ENCODE peak calls at places on chromosomes 5 and 9, in four cellular contexts. One of them, this sample, is unnamed.

GRCh38 chr5:66796306-66797292 is 200.4 kb downstream of the MAST4 start:
- DNase-seq in HepG2: no peak
- DNase-seq in K562: no peak
- DNase-seq in A549: peak
- DNase-seq in this sample: no peak

GRCh38 chr9:90803860-90804593 is 2.4 kb downstream of the SYK start:
- DNase-seq in K562: no peak
- DNase-seq in HepG2: no peak
- DNase-seq in A549: no peak
- DNase-seq in this sample: no peak

GRCh38 chr5:80592761-80593160 is 22.7 kb upstream of the ANKRD34B start:
- DNase-seq in HepG2: peak
- DNase-seq in A549: no peak
- DNase-seq in K562: no peak
- DNase-seq in this sample: no peak

GRCh38 chr9:89810434-89810833 is 205.6 kb downstream of the GADD45G start:
- DNase-seq in HepG2: no peak
- DNase-seq in K562: no peak
- DNase-seq in A549: no peak
- DNase-seq in this sample: no peak

GRCh38 chr5:14178671-14179211 is 35.6 kb downstream of the TRIO start:
- DNase-seq in K562: no peak
- DNase-seq in A549: peak
- DNase-seq in HepG2: no peak
- DNase-seq in this sample: no peak

GRCh38 chr9:37466037-37466709 is 923 bp upstream of the ZBTB5 start:
- DNase-seq in A549: peak
- DNase-seq in K562: peak
- DNase-seq in HepG2: peak
- DNase-seq in this sample: peak

GRCh38 chr5:17402291-17403121 is 95.5 kb upstream of the TAF11L2 start:
- DNase-seq in HepG2: no peak
- DNase-seq in K562: no peak
- DNase-seq in A549: no peak
- DNase-seq in this sample: no peak

GRCh38 chr5:136295914-136296313 is 69.4 kb downstream of the TRPC7 start:
- DNase-seq in A549: no peak
- DNase-seq in K562: no peak
- DNase-seq in HepG2: no peak
- DNase-seq in this sample: no peak

GRCh38 chr5:9453480-9454011 is 92.3 kb downstream of the SEMA5A start:
- DNase-seq in K562: no peak
- DNase-seq in A549: no peak
- DNase-seq in HepG2: no peak
- DNase-seq in this sample: no peak

GRCh38 chr9:77834898-77835505 is 186.9 kb upstream of the GNA14 start:
- DNase-seq in A549: no peak
- DNase-seq in K562: no peak
- DNase-seq in HepG2: no peak
- DNase-seq in this sample: no peak

GRCh38 chr9:123724211-123724831 is 205.6 kb downstream of the DENND1A start:
- DNase-seq in A549: peak
- DNase-seq in HepG2: no peak
- DNase-seq in K562: no peak
- DNase-seq in this sample: peak

GRCh38 chr5:88269222-88269771 is 652 bp upstream of the TMEM161B start:
- DNase-seq in A549: no peak
- DNase-seq in K562: peak
- DNase-seq in HepG2: peak
- DNase-seq in this sample: peak

GRCh38 chr5:163705983-163706771 is 200.8 kb downstream of the MAT2B start:
- DNase-seq in K562: no peak
- DNase-seq in HepG2: no peak
- DNase-seq in A549: no peak
- DNase-seq in this sample: peak

GRCh38 chr5:19492861-19493260 is 495.1 kb downstream of the CDH18 start:
- DNase-seq in A549: no peak
- DNase-seq in K562: no peak
- DNase-seq in HepG2: no peak
- DNase-seq in this sample: no peak

GRCh38 chr9:13810510-13810909 is 503.4 kb downstream of the NFIB start:
- DNase-seq in K562: no peak
- DNase-seq in HepG2: no peak
- DNase-seq in A549: no peak
- DNase-seq in this sample: no peak

GRCh38 chr9:2478421-2478820 is 143.2 kb upstream of the VLDLR start:
- DNase-seq in K562: no peak
- DNase-seq in HepG2: no peak
- DNase-seq in A549: peak
- DNase-seq in this sample: peak

GRCh38 chr9:90956026-90956810 is 154.6 kb downstream of the SYK start:
- DNase-seq in A549: no peak
- DNase-seq in K562: no peak
- DNase-seq in HepG2: no peak
- DNase-seq in this sample: no peak

GRCh38 chr5:150559701-150560100 is 51.8 kb downstream of the NDST1 start:
- DNase-seq in K562: no peak
- DNase-seq in HepG2: no peak
- DNase-seq in A549: no peak
- DNase-seq in this sample: no peak

GRCh38 chr9:29511680-29512079 is 1938.4 kb upstream of the C9orf72 start:
- DNase-seq in K562: no peak
- DNase-seq in HepG2: no peak
- DNase-seq in A549: no peak
- DNase-seq in this sample: no peak

GRCh38 chr5:80763211-80763610 is 108.4 kb upstream of the DHFR start:
- DNase-seq in K562: no peak
- DNase-seq in HepG2: no peak
- DNase-seq in A549: no peak
- DNase-seq in this sample: no peak

GRCh38 chr5:76113103-76113502 is 29.9 kb downstream of the SV2C start:
- DNase-seq in K562: no peak
- DNase-seq in HepG2: no peak
- DNase-seq in A549: no peak
- DNase-seq in this sample: no peak

GRCh38 chr5:179822444-179822990 is 1.8 kb downstream of the SQSTM1 start:
- DNase-seq in A549: no peak
- DNase-seq in K562: no peak
- DNase-seq in HepG2: no peak
- DNase-seq in this sample: no peak

GRCh38 chr5:136242611-136243010 is 49.6 kb upstream of the SMIM32 start:
- DNase-seq in HepG2: no peak
- DNase-seq in A549: no peak
- DNase-seq in K562: no peak
- DNase-seq in this sample: no peak

GRCh38 chr9:91148306-91148705 is 213.4 kb downstream of the AUH start:
- DNase-seq in HepG2: no peak
- DNase-seq in A549: no peak
- DNase-seq in K562: no peak
- DNase-seq in this sample: no peak

GRCh38 chr5:53008751-53009150 is 19.6 kb downstream of the ITGA2 start:
- DNase-seq in A549: peak
- DNase-seq in HepG2: no peak
- DNase-seq in K562: no peak
- DNase-seq in this sample: peak

GRCh38 chr5:104498281-104498680 is 935.7 kb upstream of the NUDT12 start:
- DNase-seq in A549: no peak
- DNase-seq in K562: no peak
- DNase-seq in HepG2: no peak
- DNase-seq in this sample: peak

GRCh38 chr5:136208946-136209345 is 16.0 kb upstream of the SMIM32 start:
- DNase-seq in A549: no peak
- DNase-seq in HepG2: no peak
- DNase-seq in K562: no peak
- DNase-seq in this sample: no peak

GRCh38 chr5:143118222-143118621 is 285.3 kb downstream of the NR3C1 start:
- DNase-seq in A549: no peak
- DNase-seq in HepG2: no peak
- DNase-seq in K562: no peak
- DNase-seq in this sample: no peak

GRCh38 chr5:30401479-30402058 is 791.9 kb upstream of the CDH6 start:
- DNase-seq in HepG2: peak
- DNase-seq in K562: no peak
- DNase-seq in A549: peak
- DNase-seq in this sample: no peak

GRCh38 chr5:116922532-116922931 is 347.9 kb upstream of the SEMA6A start:
- DNase-seq in K562: no peak
- DNase-seq in HepG2: no peak
- DNase-seq in A549: no peak
- DNase-seq in this sample: no peak

GRCh38 chr5:16392718-16393117 is 72.9 kb downstream of the ZNF622 start:
- DNase-seq in HepG2: no peak
- DNase-seq in K562: no peak
- DNase-seq in A549: no peak
- DNase-seq in this sample: no peak

GRCh38 chr5:112248643-112249042 is 170.4 kb downstream of the EPB41L4A start:
- DNase-seq in HepG2: no peak
- DNase-seq in A549: no peak
- DNase-seq in K562: no peak
- DNase-seq in this sample: no peak

GRCh38 chr5:76720988-76721569 is 5.2 kb downstream of the F2R start:
- DNase-seq in A549: no peak
- DNase-seq in K562: no peak
- DNase-seq in HepG2: no peak
- DNase-seq in this sample: no peak

GRCh38 chr9:124774131-124774978 is 2.6 kb upstream of the OLFML2A start:
- DNase-seq in HepG2: peak
- DNase-seq in A549: peak
- DNase-seq in K562: peak
- DNase-seq in this sample: peak

GRCh38 chr9:107750741-107751521 is 261.4 kb upstream of the KLF4 start:
- DNase-seq in K562: no peak
- DNase-seq in A549: peak
- DNase-seq in HepG2: peak
- DNase-seq in this sample: peak

GRCh38 chr9:136020206-136020605 is 59.0 kb upstream of the UBAC1 start:
- DNase-seq in HepG2: no peak
- DNase-seq in K562: no peak
- DNase-seq in A549: no peak
- DNase-seq in this sample: no peak
- TF ChIP-seq CTCF in HepG2: no peak
- TF ChIP-seq CTCF in K562: no peak
- TF ChIP-seq CTCF in A549: no peak
- TF ChIP-seq CTCF in this sample: no peak

GRCh38 chr9:87513171-87513570 is 15.5 kb downstream of the DAPK1 start:
- DNase-seq in K562: no peak
- DNase-seq in A549: no peak
- DNase-seq in HepG2: no peak
- DNase-seq in this sample: peak
- TF ChIP-seq MYC in K562: no peak
- TF ChIP-seq MYC in A549: no peak
- TF ChIP-seq MYC in HepG2: no peak
- TF ChIP-seq MYC in this sample: no peak

DNA sequence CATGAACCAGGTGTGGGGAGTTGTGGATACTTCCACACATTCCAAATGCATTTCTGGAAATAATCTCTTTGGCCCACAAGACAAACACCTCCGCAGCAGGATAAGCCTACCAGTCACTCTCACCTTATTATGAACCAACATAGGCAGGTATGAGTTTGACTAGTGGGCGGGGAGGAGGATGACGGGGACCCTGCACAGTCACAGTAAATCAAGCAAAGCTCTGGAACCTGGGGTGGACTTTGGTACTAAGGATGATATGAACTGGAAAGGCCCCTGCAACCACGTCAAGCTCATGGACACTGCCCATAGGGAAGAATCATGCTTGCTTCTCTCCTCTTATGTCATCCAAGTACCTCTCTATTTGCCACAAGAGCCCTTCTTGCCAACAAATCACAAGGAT is 259.4 kb downstream of the HSPA4 start:
- DNase-seq in HepG2: peak
- DNase-seq in A549: no peak
- DNase-seq in K562: no peak
- DNase-seq in this sample: no peak
- TF ChIP-seq JUN in HepG2: no peak
- TF ChIP-seq JUN in A549: no peak
- TF ChIP-seq JUN in K562: no peak
- TF ChIP-seq JUN in this sample: no peak

DNA sequence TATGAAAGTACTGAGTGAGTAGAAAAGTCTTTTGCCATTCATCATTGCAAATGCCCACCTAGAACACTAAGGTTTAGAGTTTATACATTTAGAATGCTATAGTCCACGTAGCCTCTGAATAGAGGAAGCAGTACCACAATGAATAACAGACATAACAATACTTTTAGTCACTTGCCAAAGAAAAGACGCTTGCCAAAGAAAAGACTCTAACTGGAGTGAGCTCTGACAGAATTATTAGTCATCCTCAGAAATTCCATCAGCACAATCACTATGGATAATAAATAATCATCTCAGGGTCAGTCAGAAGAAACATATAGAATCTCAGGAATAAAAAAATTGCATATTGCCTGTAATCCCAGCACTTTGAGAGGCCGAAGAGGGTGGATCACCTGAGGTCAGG is 168.5 kb upstream of the TARS1 start:
- DNase-seq in HepG2: no peak
- DNase-seq in K562: no peak
- DNase-seq in A549: peak
- DNase-seq in this sample: peak
- TF ChIP-seq CTCF in HepG2: no peak
- TF ChIP-seq CTCF in K562: no peak
- TF ChIP-seq CTCF in A549: no peak
- TF ChIP-seq CTCF in this sample: no peak

GRCh38 chr5:56950626-56951130 is 1.2 kb downstream of the MIER3 start:
- DNase-seq in K562: peak
- DNase-seq in A549: peak
- DNase-seq in HepG2: peak
- DNase-seq in this sample: peak
- TF ChIP-seq MYC in K562: no peak
- TF ChIP-seq MYC in A549: no peak
- TF ChIP-seq MYC in HepG2: no peak
- TF ChIP-seq MYC in this sample: no peak

This sample was measured in endothelial cell of umbilical vein.